ENCODE peak calls at places on chromosomes 4 and X, in four cellular contexts. One of them, this sample, is unnamed.

GRCh38 chr4:13860126-13860525 is 232.6 kb upstream of the BOD1L1 start:
- DNase-seq in PC-3: peak
- DNase-seq in mesothelial cell of epicardium: no peak
- DNase-seq in cardiac fibroblast: no peak
- DNase-seq in this sample: no peak

GRCh38 chr4:75046641-75047040 is 113.7 kb downstream of the PARM1 start:
- DNase-seq in PC-3: no peak
- DNase-seq in mesothelial cell of epicardium: no peak
- DNase-seq in cardiac fibroblast: no peak
- DNase-seq in this sample: no peak

GRCh38 chr4:133263082-133263481 is 114.0 kb downstream of the PCDH10 start:
- DNase-seq in PC-3: no peak
- DNase-seq in mesothelial cell of epicardium: no peak
- DNase-seq in cardiac fibroblast: no peak
- DNase-seq in this sample: no peak

GRCh38 chrX:52422884-52423283 is 54.1 kb downstream of the XAGE2 start:
- DNase-seq in PC-3: peak
- DNase-seq in mesothelial cell of epicardium: no peak
- DNase-seq in cardiac fibroblast: peak
- DNase-seq in this sample: no peak

GRCh38 chr4:24328300-24328699 is 256.1 kb downstream of the DHX15 start:
- DNase-seq in mesothelial cell of epicardium: no peak
- DNase-seq in PC-3: no peak
- DNase-seq in cardiac fibroblast: no peak
- DNase-seq in this sample: no peak

GRCh38 chrX:16869393-16870094 is 618 bp downstream of the RBBP7 start:
- DNase-seq in mesothelial cell of epicardium: peak
- DNase-seq in PC-3: peak
- DNase-seq in cardiac fibroblast: no peak
- DNase-seq in this sample: peak

GRCh38 chr4:37439809-37440518 is 195.4 kb downstream of the NWD2 start:
- DNase-seq in cardiac fibroblast: no peak
- DNase-seq in mesothelial cell of epicardium: no peak
- DNase-seq in PC-3: no peak
- DNase-seq in this sample: no peak

GRCh38 chr4:85707591-85707990 is 232.6 kb downstream of the ARHGAP24 start:
- DNase-seq in mesothelial cell of epicardium: no peak
- DNase-seq in cardiac fibroblast: peak
- DNase-seq in PC-3: no peak
- DNase-seq in this sample: no peak

GRCh38 chrX:46754450-46755075 is 4.4 kb downstream of the SLC9A7 start:
- DNase-seq in PC-3: no peak
- DNase-seq in mesothelial cell of epicardium: no peak
- DNase-seq in cardiac fibroblast: no peak
- DNase-seq in this sample: no peak

GRCh38 chrX:110397353-110397752 is 38.7 kb downstream of the RTL9 start:
- DNase-seq in cardiac fibroblast: no peak
- DNase-seq in PC-3: peak
- DNase-seq in mesothelial cell of epicardium: no peak
- DNase-seq in this sample: no peak

GRCh38 chr4:186168750-186169149 is 22.6 kb upstream of the CYP4V2 start:
- DNase-seq in cardiac fibroblast: no peak
- DNase-seq in PC-3: no peak
- DNase-seq in mesothelial cell of epicardium: no peak
- DNase-seq in this sample: no peak

GRCh38 chrX:129497146-129497805 is 26.0 kb downstream of the SMARCA1 start:
- DNase-seq in cardiac fibroblast: no peak
- DNase-seq in mesothelial cell of epicardium: no peak
- DNase-seq in PC-3: no peak
- DNase-seq in this sample: no peak

GRCh38 chr4:51884606-51885005 is 41.7 kb downstream of the DCUN1D4 start:
- DNase-seq in mesothelial cell of epicardium: no peak
- DNase-seq in cardiac fibroblast: no peak
- DNase-seq in PC-3: no peak
- DNase-seq in this sample: no peak

GRCh38 chr4:153535735-153536494 is 69.8 kb downstream of the TMEM131L start:
- DNase-seq in cardiac fibroblast: peak
- DNase-seq in mesothelial cell of epicardium: no peak
- DNase-seq in PC-3: no peak
- DNase-seq in this sample: no peak

GRCh38 chr4:122038896-122039295 is 87.0 kb upstream of the TRPC3 start:
- DNase-seq in cardiac fibroblast: no peak
- DNase-seq in mesothelial cell of epicardium: no peak
- DNase-seq in PC-3: no peak
- DNase-seq in this sample: no peak

GRCh38 chr4:141134051-141134450 is 782 bp upstream of the RNF150 start:
- DNase-seq in cardiac fibroblast: peak
- DNase-seq in PC-3: no peak
- DNase-seq in mesothelial cell of epicardium: no peak
- DNase-seq in this sample: no peak

GRCh38 chr4:83011779-83012630 is 1.4 kb upstream of the LIN54 start:
- DNase-seq in cardiac fibroblast: peak
- DNase-seq in mesothelial cell of epicardium: peak
- DNase-seq in PC-3: peak
- DNase-seq in this sample: peak

GRCh38 chr4:38075370-38076152 is 115.4 kb downstream of the PTTG2 start:
- DNase-seq in mesothelial cell of epicardium: no peak
- DNase-seq in cardiac fibroblast: peak
- DNase-seq in PC-3: no peak
- DNase-seq in this sample: no peak

GRCh38 chr4:108546728-108547127 is 73.6 kb upstream of the RPL34 start:
- DNase-seq in mesothelial cell of epicardium: no peak
- DNase-seq in cardiac fibroblast: no peak
- DNase-seq in PC-3: no peak
- DNase-seq in this sample: no peak

GRCh38 chrX:64925480-64925879 is 50.8 kb downstream of the ZC4H2 start:
- DNase-seq in PC-3: no peak
- DNase-seq in mesothelial cell of epicardium: no peak
- DNase-seq in cardiac fibroblast: no peak
- DNase-seq in this sample: no peak

GRCh38 chrX:54076903-54077302 is 32.6 kb upstream of the PHF8 start:
- DNase-seq in mesothelial cell of epicardium: no peak
- DNase-seq in cardiac fibroblast: peak
- DNase-seq in PC-3: peak
- DNase-seq in this sample: no peak

GRCh38 chr4:147707892-147708672 is 23.8 kb upstream of the ARHGAP10 start:
- DNase-seq in cardiac fibroblast: peak
- DNase-seq in PC-3: peak
- DNase-seq in mesothelial cell of epicardium: no peak
- DNase-seq in this sample: no peak

GRCh38 chrX:1224954-1225353 is 12.5 kb upstream of the CRLF2 start:
- DNase-seq in PC-3: no peak
- DNase-seq in cardiac fibroblast: no peak
- DNase-seq in mesothelial cell of epicardium: no peak
- DNase-seq in this sample: no peak

GRCh38 chrX:20300822-20301221 is 34.1 kb upstream of the RPS6KA3 start:
- DNase-seq in cardiac fibroblast: no peak
- DNase-seq in PC-3: no peak
- DNase-seq in mesothelial cell of epicardium: no peak
- DNase-seq in this sample: no peak

GRCh38 chr4:91447168-91447567 is 856.6 kb upstream of the GRID2 start:
- DNase-seq in PC-3: no peak
- DNase-seq in cardiac fibroblast: no peak
- DNase-seq in mesothelial cell of epicardium: no peak
- DNase-seq in this sample: no peak

GRCh38 chr4:84914686-84915395 is 51.6 kb downstream of the WDFY3 start:
- DNase-seq in mesothelial cell of epicardium: no peak
- DNase-seq in cardiac fibroblast: peak
- DNase-seq in PC-3: no peak
- DNase-seq in this sample: no peak